ENCODE peak calls at places on chromosome 22, in eight cellular contexts. B, M, Z, O, H, F, A and T are unnamed samples.

GRCh38 chr22:36745301-36745995 is 30.5 kb downstream of the IFT27 start:
- DNase-seq in B (no peak), M (peak), Z (no peak), O (no peak), H (no peak), F (no peak), A (no peak), T (no peak)

GRCh38 chr22:28497188-28497587 is 182.5 kb downstream of the TTC28 start:
- DNase-seq in B (no peak), M (no peak), Z (no peak), O (no peak), H (no peak), F (no peak), A (no peak), T (no peak)

GRCh38 chr22:28222976-28223375 is 303.9 kb upstream of the PITPNB start:
- DNase-seq in B (no peak), M (no peak), Z (no peak), O (no peak), H (no peak), F (no peak), A (no peak), T (no peak)

GRCh38 chr22:43346521-43346929 is 3.4 kb upstream of the SCUBE1 start:
- DNase-seq in B (peak), M (peak), Z (peak), O (peak), H (peak), F (peak), A (no peak), T (peak)

GRCh38 chr22:49236541-49237075 is 591.1 kb downstream of the BRD1 start:
- DNase-seq in B (no peak), M (no peak), Z (no peak), O (no peak), H (no peak), F (no peak), A (no peak), T (no peak)

GRCh38 chr22:47009304-47010101 is 247.1 kb downstream of the TBC1D22A start:
- DNase-seq in B (no peak), M (no peak), Z (no peak), O (no peak), H (no peak), F (no peak), A (no peak), T (no peak)

GRCh38 chr22:42396621-42397331 is 35.4 kb downstream of the NFAM1 start:
- DNase-seq in B (no peak), M (peak), Z (no peak), O (no peak), H (no peak), F (no peak), A (no peak), T (no peak)

GRCh38 chr22:37630839-37631435 is 8.5 kb upstream of the SH3BP1 start:
- DNase-seq in B (no peak), M (no peak), Z (no peak), O (no peak), H (no peak), F (no peak), A (no peak), T (no peak)

GRCh38 chr22:43455861-43456260 is 44.0 kb downstream of the MPPED1 start:
- DNase-seq in B (no peak), M (no peak), Z (no peak), O (no peak), H (no peak), F (no peak), A (no peak), T (no peak)

GRCh38 chr22:45268167-45268957 is 16.4 kb upstream of the UPK3A start:
- DNase-seq in B (no peak), M (peak), Z (no peak), O (no peak), H (peak), F (peak), A (no peak), T (no peak)

GRCh38 chr22:16783930-16784354 is 41.3 kb downstream of the XKR3 start:
- DNase-seq in B (no peak), M (no peak), Z (peak), O (no peak), H (no peak), F (peak), A (no peak), T (no peak)

GRCh38 chr22:37088108-37088605 is 21.4 kb downstream of the TMPRSS6 start:
- DNase-seq in B (no peak), M (no peak), Z (no peak), O (no peak), H (no peak), F (no peak), A (peak), T (no peak)

GRCh38 chr22:29152045-29152380 is 53.7 kb upstream of the EMID1 start:
- DNase-seq in B (no peak), M (peak), Z (no peak), O (no peak), H (no peak), F (peak), A (no peak), T (no peak)

GRCh38 chr22:41907436-41908401 is 7.2 kb downstream of the SHISA8 start:
- DNase-seq in B (no peak), M (no peak), Z (no peak), O (no peak), H (no peak), F (peak), A (no peak), T (no peak)

GRCh38 chr22:19918332-19919106 is 23.1 kb upstream of the COMT start:
- DNase-seq in B (no peak), M (no peak), Z (no peak), O (no peak), H (no peak), F (no peak), A (no peak), T (no peak)

GRCh38 chr22:27195104-27195503 is 537.7 kb downstream of the MIAT start:
- DNase-seq in B (no peak), M (no peak), Z (no peak), O (no peak), H (no peak), F (no peak), A (no peak), T (no peak)

GRCh38 chr22:21568207-21569075 is 927 bp downstream of the UBE2L3 start:
- DNase-seq in B (no peak), M (no peak), Z (no peak), O (no peak), H (peak), F (peak), A (no peak), T (no peak)

GRCh38 chr22:36280379-36280778 is 27.4 kb downstream of the APOL1 start:
- DNase-seq in B (no peak), M (no peak), Z (no peak), O (no peak), H (no peak), F (no peak), A (no peak), T (no peak)

GRCh38 chr22:19786959-19787848 is 26.6 kb downstream of the TBX1 start:
- DNase-seq in B (no peak), M (no peak), Z (no peak), O (no peak), H (no peak), F (no peak), A (no peak), T (no peak)